ENCODE peak calls at places on chromosomes 16 and 17, in seven cellular contexts. Q, B, V, G, O, T and K are unnamed samples.

GRCh38 chr17:51087072-51087757 is 33.5 kb downstream of the SPAG9 start:
- DNase-seq in O (no peak), Q (no peak), T (no peak), G (no peak), B (no peak), V (no peak), K (no peak)

GRCh38 chr17:18992454-18993130 is 12.0 kb downstream of the FAM83G start:
- DNase-seq in T (no peak), Q (no peak), O (no peak), G (no peak), V (no peak), B (no peak), K (no peak)

GRCh38 chr17:82204831-82205719 is 7.6 kb downstream of the CCDC57 start:
- DNase-seq in V (no peak), G (no peak), B (no peak), O (no peak), Q (no peak), T (no peak), K (peak)

GRCh38 chr17:67130768-67131167 is 86.4 kb downstream of the CACNG1 start:
- DNase-seq in Q (no peak), O (no peak), T (no peak), B (no peak), G (no peak), V (no peak), K (no peak)

GRCh38 chr17:4949321-4950074 is 1.2 kb upstream of the PFN1 start:
- DNase-seq in T (peak), G (peak), Q (no peak), V (peak), O (peak), B (peak), K (peak)

GRCh38 chr16:17368511-17368910 is 102.2 kb downstream of the XYLT1 start:
- DNase-seq in O (no peak), T (no peak), B (no peak), Q (no peak), V (no peak), G (no peak), K (no peak)

GRCh38 chr16:247027-247426 is 12.4 kb downstream of the FAM234A start:
- DNase-seq in B (no peak), O (no peak), G (no peak), Q (no peak), T (no peak), V (no peak), K (no peak)

GRCh38 chr17:44088254-44088653 is 17.7 kb downstream of the G6PC3 start:
- DNase-seq in O (no peak), B (no peak), Q (no peak), V (no peak), T (no peak), G (no peak), K (no peak)

GRCh38 chr16:56610017-56610608 is 1.7 kb downstream of the MT2A start:
- DNase-seq in G (peak), O (no peak), V (peak), T (peak), B (no peak), Q (peak), K (no peak)

GRCh38 chr16:69514366-69514765 is 51.4 kb upstream of the NFAT5 start:
- DNase-seq in T (no peak), Q (no peak), V (no peak), O (no peak), B (no peak), G (no peak), K (no peak)

GRCh38 chr17:31226950-31227349 is 70.1 kb downstream of the OMG start:
- DNase-seq in B (no peak), Q (no peak), T (no peak), G (no peak), O (no peak), V (no peak), K (no peak)

GRCh38 chr17:68318103-68318991 is 27.1 kb downstream of the ARSG start:
- DNase-seq in Q (no peak), G (no peak), O (no peak), B (no peak), V (no peak), T (peak), K (no peak)

GRCh38 chr17:61398721-61399130 is 917 bp upstream of the TBX2 start:
- DNase-seq in Q (no peak), B (no peak), G (no peak), T (no peak), V (no peak), O (no peak), K (no peak)

GRCh38 chr17:81238815-81239713 is at the start of the genes NDUFAF8 and TEPSIN:
- DNase-seq in Q (peak), O (peak), T (peak), G (peak), B (peak), V (peak), K (peak)

GRCh38 chr17:79991924-79992656 is 43.6 kb downstream of the TBC1D16 start:
- DNase-seq in B (no peak), T (no peak), O (peak), V (no peak), G (no peak), Q (no peak), K (no peak)

GRCh38 chr17:76414334-76415295 is 30.2 kb downstream of the SPHK1 start:
- DNase-seq in O (no peak), G (no peak), Q (peak), B (no peak), V (no peak), T (peak), K (peak)

GRCh38 chr16:10616744-10617640 is 36.6 kb upstream of the EMP2 start:
- DNase-seq in G (peak), O (peak), T (no peak), B (no peak), V (no peak), Q (peak), K (peak)

GRCh38 chr16:629289-630023 is 1.3 kb upstream of the WFIKKN1 start:
- DNase-seq in O (no peak), G (no peak), Q (no peak), T (no peak), V (no peak), B (no peak), K (no peak)

GRCh38 chr17:51251010-51251409 is 8.8 kb downstream of the MBTD1 start:
- DNase-seq in Q (no peak), O (no peak), V (no peak), B (no peak), T (no peak), G (no peak), K (no peak)

GRCh38 chr17:63407741-63408330 is 38.3 kb downstream of the CYB561 start:
- DNase-seq in T (no peak), G (no peak), V (no peak), B (no peak), Q (no peak), O (no peak), K (no peak)

GRCh38 chr17:59149051-59149450 is 5.9 kb downstream of the SKA2 start:
- DNase-seq in G (no peak), V (no peak), B (no peak), O (no peak), Q (no peak), T (no peak), K (no peak)

GRCh38 chr17:78618264-78619066 is 41.3 kb upstream of the DNAH17 start:
- DNase-seq in B (no peak), O (no peak), V (no peak), Q (no peak), T (peak), G (no peak), K (no peak)

GRCh38 chr16:54812229-54812628 is 118.4 kb upstream of the IRX5 start:
- DNase-seq in G (no peak), O (no peak), T (no peak), Q (no peak), V (no peak), B (no peak), K (no peak)

GRCh38 chr17:80804466-80804865 is 187.2 kb upstream of the CHMP6 start:
- DNase-seq in V (no peak), Q (no peak), B (no peak), O (no peak), T (no peak), G (no peak), K (no peak)

GRCh38 chr17:55417411-55418268 is 4.0 kb downstream of the MMD start:
- DNase-seq in G (no peak), T (no peak), O (no peak), B (no peak), V (no peak), Q (no peak), K (no peak)

GRCh38 chr17:47225436-47225858 is 16.3 kb downstream of the MYL4 start:
- DNase-seq in O (no peak), B (no peak), V (no peak), T (peak), Q (peak), G (no peak), K (no peak)

GRCh38 chr16:12729448-12729847 is 74.2 kb downstream of the CPPED1 start:
- DNase-seq in B (no peak), V (no peak), Q (no peak), O (no peak), G (no peak), T (no peak), K (no peak)